ENCODE peak calls at places on chromosomes 16 and 17, in ten cellular contexts. S is K562, P is tibial artery, T is esophagus squamous epithelium, U is lower lobe of right lung, N is stomach, O is cardiac muscle cell, D is body of pancreas, E is GM23248, C is HL-60. Z is an unnamed sample. For H3K27me3, the result is how much of the 10 kb centered on the place peaks cover.

GRCh38 chr16:4847774-4848587 is 700 bp downstream of the UBN1 start:
- DNase-seq in U (peak), C (no peak), N (peak), S (peak), T (no peak), E (peak), P (peak), D (peak), O (peak), Z (peak)

GRCh38 chr16:5006348-5007193 is 27.2 kb downstream of the NAGPA start:
- DNase-seq in C (no peak), D (no peak), P (no peak), N (no peak), E (no peak), S (no peak), U (no peak), T (no peak), O (no peak), Z (no peak)

GRCh38 chr17:79835470-79835899 is 3.8 kb downstream of the CBX4 start:
- DNase-seq in P (no peak), N (no peak), D (peak), C (no peak), O (no peak), S (peak), E (no peak), T (no peak), U (peak), Z (no peak)

GRCh38 chr16:86566601-86566965 is at the start of gene FOXC2:
- DNase-seq in C (no peak), D (peak), N (peak), T (no peak), S (no peak), U (peak), P (peak), E (peak), O (peak), Z (peak)

GRCh38 chr17:29840884-29841283 is 89.1 kb downstream of the SSH2 start:
- DNase-seq in C (no peak), T (no peak), P (no peak), E (peak), D (no peak), O (no peak), U (no peak), S (no peak), N (no peak), Z (no peak)

GRCh38 chr17:62649570-62649969 is 22.1 kb downstream of the MRC2 start:
- DNase-seq in S (no peak), O (no peak), P (no peak), U (peak), N (no peak), T (no peak), E (peak), D (no peak), C (no peak), Z (no peak)

GRCh38 chr17:72702998-72703397 is 389.5 kb downstream of the SLC39A11 start:
- DNase-seq in D (no peak), P (no peak), S (no peak), E (no peak), O (peak), U (no peak), N (no peak), C (no peak), T (no peak), Z (no peak)

GRCh38 chr17:42009170-42009569 is 8.1 kb downstream of the DNAJC7 start:
- DNase-seq in N (no peak), E (peak), P (no peak), U (no peak), O (no peak), C (no peak), S (no peak), D (no peak), T (no peak), Z (no peak)

GRCh38 chr17:29949708-29950107 is 8.3 kb downstream of the EFCAB5 start:
- DNase-seq in D (no peak), E (no peak), S (no peak), C (no peak), U (no peak), P (no peak), T (no peak), O (no peak), N (no peak), Z (no peak)

GRCh38 chr16:60945225-60945624 is 1091.0 kb downstream of the CDH8 start:
- DNase-seq in N (no peak), O (no peak), P (no peak), C (no peak), U (no peak), S (peak), D (no peak), E (no peak), T (no peak), Z (no peak)

GRCh38 chr16:83717814-83718213 is 90.0 kb upstream of the HSBP1 start:
- DNase-seq in T (no peak), P (no peak), E (peak), C (no peak), D (no peak), S (no peak), U (no peak), N (no peak), O (peak), Z (no peak)

GRCh38 chr17:50934672-50935200 is 68.6 kb upstream of the TOB1 start:
- DNase-seq in T (no peak), O (no peak), D (no peak), N (no peak), U (no peak), P (no peak), E (no peak), S (peak), C (no peak), Z (no peak)

GRCh38 chr17:49880291-49881053 is 32.6 kb upstream of the TAC4 start:
- DNase-seq in D (peak), T (no peak), S (peak), P (peak), C (peak), N (peak), U (peak), E (peak), O (peak), Z (peak)

GRCh38 chr16:88303890-88304819 is 78.6 kb upstream of the ZNF469 start:
- DNase-seq in S (no peak), T (no peak), P (peak), U (no peak), N (no peak), D (no peak), O (peak), E (peak), C (no peak), Z (no peak)

GRCh38 chr17:51703364-51704341 is 443.3 kb downstream of the UTP18 start:
- DNase-seq in C (no peak), O (peak), T (no peak), D (peak), E (peak), P (peak), S (no peak), U (no peak), N (peak), Z (no peak)

GRCh38 chr17:63696381-63696961 is 3.5 kb downstream of the LIMD2 start:
- DNase-seq in D (no peak), P (no peak), N (peak), T (no peak), C (no peak), O (peak), S (peak), U (no peak), E (peak), Z (peak)

GRCh38 chr17:19381741-19382444 is 3.6 kb downstream of the MAPK7 start:
- DNase-seq in T (no peak), U (no peak), C (no peak), S (no peak), E (no peak), P (no peak), D (no peak), N (no peak), O (no peak), Z (no peak)

GRCh38 chr16:77002644-77003043 is 188.3 kb upstream of the MON1B start:
- DNase-seq in E (no peak), O (no peak), N (no peak), T (no peak), P (no peak), D (no peak), S (no peak), C (no peak), U (no peak), Z (no peak)

GRCh38 chr16:67773099-67773498 is 33.3 kb downstream of the RANBP10 start:
- DNase-seq in U (no peak), D (peak), E (no peak), C (no peak), O (peak), S (peak), P (peak), N (no peak), T (no peak), Z (no peak)

GRCh38 chr16:1530883-1531637 is 2.4 kb upstream of the TMEM204 start:
- DNase-seq in D (no peak), P (peak), E (peak), T (no peak), C (no peak), N (no peak), S (no peak), O (peak), U (no peak), Z (peak)

DNA sequence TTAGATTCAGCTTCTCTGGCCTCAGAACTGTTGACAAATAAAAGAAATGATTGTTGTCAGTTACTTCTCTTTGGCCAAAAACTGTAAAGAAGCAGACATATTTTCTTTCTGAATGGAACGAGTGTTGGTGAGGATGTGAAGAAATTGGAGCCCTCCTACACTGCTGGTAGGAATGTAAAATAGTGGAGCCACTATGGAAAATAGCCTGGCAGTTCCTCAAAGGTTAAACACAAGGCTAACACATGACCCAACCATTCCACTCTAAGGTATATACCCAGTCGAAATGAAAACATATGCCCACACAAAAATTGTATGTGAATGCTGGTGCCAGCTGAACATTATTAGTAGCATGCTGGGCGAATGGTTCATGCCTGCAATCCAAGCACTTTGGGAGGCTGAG is 14.2 kb upstream of the KRT24 start:
- DNase-seq in D (no peak), E (no peak), P (no peak), S (no peak), O (no peak), C (no peak), U (no peak), T (no peak), N (no peak), Z (no peak)
- H3K27me3 ChIP-seq in D (under half), E (half or more), P (under half), S (under half), O (under half), C (under half), U (under half), T (under half), N (under half), Z (half or more)

GRCh38 chr16:14444979-14445810 is 184.9 kb downstream of the PARN start:
- DNase-seq in T (no peak), D (no peak), E (no peak), O (no peak), N (no peak), C (no peak), P (no peak), S (no peak), U (no peak), Z (no peak)
- H3K4me3 ChIP-seq in T (no peak), D (no peak), E (no peak), O (no peak), N (no peak), C (no peak), P (no peak), S (no peak), U (no peak), Z (no peak)

GRCh38 chr17:82373731-82374625 is 2.4 kb downstream of the UTS2R start:
- DNase-seq in P (no peak), C (no peak), U (peak), N (no peak), S (no peak), D (no peak), O (no peak), E (no peak), T (no peak), Z (no peak)

GRCh38 chr17:82374626-82375331 is 3.2 kb downstream of the UTS2R start:
- DNase-seq in C (no peak), S (no peak), O (no peak), P (no peak), N (no peak), T (no peak), D (no peak), E (no peak), U (peak), Z (no peak)

GRCh38 chr17:82376042-82376730 is 4.6 kb downstream of the UTS2R start:
- DNase-seq in P (no peak), O (no peak), U (peak), C (no peak), E (no peak), S (no peak), T (no peak), N (no peak), D (no peak), Z (no peak)

GRCh38 chr17:82377924-82378740 is 6.6 kb downstream of the UTS2R start:
- DNase-seq in U (no peak), T (no peak), P (no peak), E (no peak), O (no peak), S (no peak), D (no peak), C (no peak), N (no peak), Z (no peak)

DNA sequence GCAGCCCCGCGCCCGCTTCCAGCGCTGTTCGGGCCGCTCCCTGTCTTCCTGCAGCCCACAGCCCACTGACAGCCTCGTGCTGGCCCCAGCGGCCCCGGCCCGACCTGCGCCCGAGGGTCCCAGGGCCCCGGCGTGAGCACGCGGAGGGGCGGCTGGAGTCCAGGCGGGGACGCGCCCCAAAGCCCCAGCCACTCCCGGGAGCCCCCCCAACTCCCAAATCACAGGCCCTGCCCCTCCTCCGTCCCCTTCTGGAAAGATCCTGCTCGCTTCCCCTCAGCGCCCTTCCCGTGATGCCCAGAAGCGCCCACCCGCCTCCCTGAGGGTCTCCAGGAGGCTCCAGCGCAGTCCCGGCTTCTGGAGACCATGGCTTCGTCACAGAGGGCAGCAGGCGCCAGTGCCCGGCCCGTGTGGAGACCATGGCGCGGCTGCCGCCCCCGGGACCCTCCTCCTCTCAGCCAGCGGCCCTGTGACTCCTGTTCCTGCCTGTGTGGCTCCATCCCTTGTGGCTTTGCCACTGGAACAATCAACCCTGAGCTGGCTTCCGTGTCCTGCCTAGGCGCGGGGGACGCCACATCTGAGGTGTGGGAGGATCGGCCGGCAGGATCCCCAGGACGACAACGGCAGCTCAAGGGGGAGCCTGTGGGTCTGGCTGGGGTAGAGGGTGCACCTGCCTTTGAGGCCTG is 3.9 kb downstream of the UTS2R start:
- DNase-seq in C (no peak), U (peak), N (no peak), P (no peak), O (no peak), T (no peak), S (no peak), E (no peak), D (no peak), Z (no peak)
- H3K27me3 ChIP-seq in C (under half), U (half or more), N (half or more), P (half or more), O (under half), T (under half), S (under half), E (under half), D (under half), Z (half or more)

DNA sequence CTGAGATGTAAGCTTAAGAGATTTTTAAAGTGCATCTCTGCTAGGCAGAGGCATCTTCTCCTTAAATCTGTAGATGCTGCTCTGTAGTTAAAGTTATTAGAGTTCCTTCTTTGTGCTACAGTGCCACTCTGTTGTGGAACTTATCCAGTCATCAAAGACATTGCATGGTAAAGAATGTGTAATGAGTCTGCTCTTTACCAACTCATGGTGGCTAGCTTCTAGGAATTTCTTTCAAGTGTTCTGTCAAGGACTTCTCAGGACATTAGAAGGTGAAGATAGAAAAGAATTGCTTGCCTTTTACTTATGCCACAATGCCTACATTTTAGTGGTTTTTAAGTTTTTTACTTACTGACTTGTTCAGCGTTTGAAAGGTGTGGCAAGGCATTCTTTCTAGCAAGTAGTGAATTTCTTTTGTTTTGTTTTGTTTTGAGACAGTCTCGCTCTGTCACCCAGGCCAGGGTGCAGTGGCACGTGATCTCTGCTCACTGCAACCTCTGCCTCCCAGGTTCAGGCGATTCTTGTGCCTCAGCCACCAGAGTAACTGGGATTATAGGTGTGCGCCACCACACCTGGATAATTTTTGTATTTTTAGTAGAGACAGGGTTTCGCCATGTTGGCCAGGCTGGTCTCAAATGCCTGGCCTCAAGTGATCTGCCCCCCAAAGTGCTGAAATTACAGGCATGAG is 20.3 kb upstream of the ARL2BP start:
- DNase-seq in C (no peak), S (no peak), N (no peak), D (no peak), T (no peak), P (no peak), O (no peak), E (no peak), U (no peak), Z (no peak)
- H3K4me3 ChIP-seq in C (no peak), S (no peak), N (no peak), D (no peak), T (no peak), P (no peak), O (no peak), E (no peak), U (no peak), Z (no peak)

GRCh38 chr16:22648941-22649340 is 138.2 kb downstream of the NPIPB5 start:
- DNase-seq in S (no peak), N (no peak), D (no peak), O (no peak), U (no peak), E (no peak), P (no peak), T (no peak), C (no peak), Z (no peak)
- H3K27me3 ChIP-seq in S (under half), N (half or more), D (under half), O (under half), U (under half), E (half or more), P (under half), T (under half), C (under half), Z (under half)